ENCODE peak calls at places on chromosomes 11 and 22, in eight cellular contexts. E is T-helper 9 cell; Z is stimulated activated naive CD8-positive, alpha-beta T cell treated with anti-CD3 and anti-CD28 coated beads, Interleukin-15, Interleukin-2, amounts not matched to agents 100 U/mL and 50 U/mL, for 24 hours; G is Daoy; H is hypothalamus; I is right lobe of liver; Q is HS-5; N is stimulated activated CD4-positive, alpha-beta T cell treated with anti-CD3 and anti-CD28 coated beads, Interleukin-15, amount 100 ng/mL, for 1 hour. X is an unnamed sample.

GRCh38 chr11:72606362-72607100 is 67.7 kb downstream of the PDE2A start:
- DNase-seq in E (no peak), Z (no peak), G (no peak), H (no peak), I (no peak), Q (no peak), N (no peak), X (no peak)

GRCh38 chr22:17228725-17229126 is 9.5 kb upstream of the ADA2 start:
- DNase-seq in E (no peak), Z (no peak), G (no peak), H (no peak), I (peak), Q (no peak), N (no peak), X (no peak)

GRCh38 chr22:23557036-23557435 is 23.1 kb downstream of the IGLL1 start:
- DNase-seq in E (no peak), Z (no peak), G (no peak), H (no peak), I (no peak), Q (no peak), N (no peak), X (no peak)

GRCh38 chr11:86570020-86570419 is 102.4 kb downstream of the ME3 start:
- DNase-seq in E (no peak), Z (no peak), G (peak), H (no peak), I (no peak), Q (no peak), N (no peak), X (no peak)

GRCh38 chr11:125173556-125173955 is 9.0 kb downstream of the PKNOX2 start:
- DNase-seq in E (no peak), Z (no peak), G (no peak), H (no peak), I (no peak), Q (no peak), N (no peak), X (no peak)

GRCh38 chr11:19920982-19921381 is 208.3 kb downstream of the NAV2 start:
- DNase-seq in E (no peak), Z (no peak), G (no peak), H (no peak), I (no peak), Q (no peak), N (no peak), X (no peak)

GRCh38 chr11:64803846-64804345 is 882 bp upstream of the MAP4K2 start:
- DNase-seq in E (no peak), Z (no peak), G (peak), H (no peak), I (no peak), Q (no peak), N (no peak), X (no peak)

GRCh38 chr11:285894-286220 is 3.1 kb upstream of the PGGHG start:
- DNase-seq in E (no peak), Z (peak), G (no peak), H (no peak), I (no peak), Q (no peak), N (no peak), X (no peak)

GRCh38 chr22:24183321-24184031 is 2.2 kb downstream of the SUSD2 start:
- DNase-seq in E (no peak), Z (no peak), G (no peak), H (no peak), I (no peak), Q (no peak), N (no peak), X (no peak)

GRCh38 chr11:70092959-70093358 is 14.8 kb downstream of the ANO1 start:
- DNase-seq in E (no peak), Z (no peak), G (no peak), H (no peak), I (no peak), Q (no peak), N (no peak), X (no peak)

GRCh38 chr22:25235547-25236290 is 16.3 kb downstream of the CRYBB2 start:
- DNase-seq in E (peak), Z (peak), G (peak), H (peak), I (peak), Q (peak), N (no peak), X (peak)

GRCh38 chr11:67267188-67268035 is 1.1 kb downstream of the GRK2 start:
- DNase-seq in E (peak), Z (no peak), G (no peak), H (no peak), I (peak), Q (no peak), N (no peak), X (no peak)

GRCh38 chr11:19838994-19839768 is 126.5 kb downstream of the NAV2 start:
- DNase-seq in E (no peak), Z (no peak), G (no peak), H (no peak), I (no peak), Q (no peak), N (no peak), X (no peak)

GRCh38 chr22:30837531-30837930 is 131.0 kb downstream of the MORC2 start:
- DNase-seq in E (no peak), Z (no peak), G (no peak), H (peak), I (no peak), Q (no peak), N (no peak), X (no peak)

GRCh38 chr22:47269689-47270088 is 507.2 kb downstream of the TBC1D22A start:
- DNase-seq in E (no peak), Z (no peak), G (no peak), H (no peak), I (no peak), Q (no peak), N (no peak), X (no peak)

GRCh38 chr22:27422442-27422841 is 379.1 kb downstream of the MN1 start:
- DNase-seq in E (no peak), Z (no peak), G (no peak), H (no peak), I (no peak), Q (no peak), N (no peak), X (no peak)

GRCh38 chr11:78419327-78419726 is 1.7 kb upstream of the GAB2 start:
- DNase-seq in E (no peak), Z (no peak), G (peak), H (peak), I (peak), Q (peak), N (no peak), X (peak)

GRCh38 chr11:28223577-28223976 is 115.4 kb downstream of the METTL15 start:
- DNase-seq in E (no peak), Z (no peak), G (no peak), H (no peak), I (no peak), Q (no peak), N (no peak), X (no peak)

GRCh38 chr22:26585104-26585790 is 4.7 kb downstream of the TPST2 start:
- DNase-seq in E (no peak), Z (peak), G (peak), H (peak), I (peak), Q (peak), N (no peak), X (no peak)

GRCh38 chr11:44893250-44894216 is 57.1 kb downstream of the TP53I11 start:
- DNase-seq in E (no peak), Z (no peak), G (no peak), H (no peak), I (no peak), Q (no peak), N (no peak), X (no peak)

GRCh38 chr11:114987171-114987760 is 308.9 kb downstream of the NXPE2 start:
- DNase-seq in E (no peak), Z (no peak), G (peak), H (no peak), I (no peak), Q (no peak), N (no peak), X (no peak)